ENCODE peak calls at places on chromosome 21, in eight cellular contexts. One of them, this sample, is unnamed.

GRCh38 chr21:45937721-45938452 is 43.7 kb upstream of the COL6A1 start:
- DNase-seq in D721Med: no peak
- DNase-seq in stimulated activated CD8-positive, alpha-beta memory T cell treated with anti-CD3 and anti-CD28 coated beads, Interleukin-4, amount 100 ng/mL, for 4 hours: no peak
- DNase-seq in H54: no peak
- DNase-seq in type B pancreatic cell: no peak
- DNase-seq in EH: no peak
- DNase-seq in fibroblast of mammary gland: no peak
- DNase-seq in memory B cell: no peak
- DNase-seq in this sample: no peak

GRCh38 chr21:42556476-42556875 is 42.8 kb downstream of the SLC37A1 start:
- DNase-seq in D721Med: no peak
- DNase-seq in stimulated activated CD8-positive, alpha-beta memory T cell treated with anti-CD3 and anti-CD28 coated beads, Interleukin-4, amount 100 ng/mL, for 4 hours: no peak
- DNase-seq in H54: no peak
- DNase-seq in type B pancreatic cell: no peak
- DNase-seq in EH: no peak
- DNase-seq in fibroblast of mammary gland: no peak
- DNase-seq in memory B cell: no peak
- DNase-seq in this sample: no peak

GRCh38 chr21:15221799-15222386 is 157.1 kb upstream of the NRIP1 start:
- DNase-seq in D721Med: no peak
- DNase-seq in stimulated activated CD8-positive, alpha-beta memory T cell treated with anti-CD3 and anti-CD28 coated beads, Interleukin-4, amount 100 ng/mL, for 4 hours: no peak
- DNase-seq in H54: peak; percentile 50
- DNase-seq in type B pancreatic cell: no peak
- DNase-seq in EH: peak; percentile 27
- DNase-seq in fibroblast of mammary gland: peak; percentile 99
- DNase-seq in memory B cell: no peak
- DNase-seq in this sample: peak; percentile 64

GRCh38 chr21:31623664-31624063 is 35.8 kb upstream of the SOD1 start:
- DNase-seq in D721Med: no peak
- DNase-seq in stimulated activated CD8-positive, alpha-beta memory T cell treated with anti-CD3 and anti-CD28 coated beads, Interleukin-4, amount 100 ng/mL, for 4 hours: no peak
- DNase-seq in H54: no peak
- DNase-seq in type B pancreatic cell: no peak
- DNase-seq in EH: no peak
- DNase-seq in fibroblast of mammary gland: no peak
- DNase-seq in memory B cell: no peak
- DNase-seq in this sample: no peak

GRCh38 chr21:26148071-26148470 is 22.5 kb downstream of the APP start:
- DNase-seq in D721Med: no peak
- DNase-seq in stimulated activated CD8-positive, alpha-beta memory T cell treated with anti-CD3 and anti-CD28 coated beads, Interleukin-4, amount 100 ng/mL, for 4 hours: no peak
- DNase-seq in H54: peak; percentile 32
- DNase-seq in type B pancreatic cell: no peak
- DNase-seq in EH: peak; percentile 80
- DNase-seq in fibroblast of mammary gland: no peak
- DNase-seq in memory B cell: no peak
- DNase-seq in this sample: no peak

GRCh38 chr21:27700974-27701614 is 734.2 kb upstream of the ADAMTS5 start:
- DNase-seq in D721Med: peak; percentile 14
- DNase-seq in stimulated activated CD8-positive, alpha-beta memory T cell treated with anti-CD3 and anti-CD28 coated beads, Interleukin-4, amount 100 ng/mL, for 4 hours: no peak
- DNase-seq in H54: peak; percentile 47
- DNase-seq in type B pancreatic cell: peak; percentile 82
- DNase-seq in EH: peak; percentile 85
- DNase-seq in fibroblast of mammary gland: peak; percentile 86
- DNase-seq in memory B cell: no peak
- DNase-seq in this sample: peak; percentile 93

GRCh38 chr21:33419538-33420123 is 16.4 kb downstream of the IFNGR2 start:
- DNase-seq in D721Med: no peak
- DNase-seq in stimulated activated CD8-positive, alpha-beta memory T cell treated with anti-CD3 and anti-CD28 coated beads, Interleukin-4, amount 100 ng/mL, for 4 hours: no peak
- DNase-seq in H54: peak; percentile 75
- DNase-seq in type B pancreatic cell: no peak
- DNase-seq in EH: peak; percentile 54
- DNase-seq in fibroblast of mammary gland: peak; percentile 96
- DNase-seq in memory B cell: no peak
- DNase-seq in this sample: no peak

GRCh38 chr21:44311108-44311507 is 11.3 kb downstream of the PFKL start:
- DNase-seq in D721Med: no peak
- DNase-seq in stimulated activated CD8-positive, alpha-beta memory T cell treated with anti-CD3 and anti-CD28 coated beads, Interleukin-4, amount 100 ng/mL, for 4 hours: no peak
- DNase-seq in H54: no peak
- DNase-seq in type B pancreatic cell: no peak
- DNase-seq in EH: no peak
- DNase-seq in fibroblast of mammary gland: no peak
- DNase-seq in memory B cell: no peak
- DNase-seq in this sample: no peak

GRCh38 chr21:18245493-18245967 is 897 bp downstream of the CHODL start:
- DNase-seq in D721Med: no peak
- DNase-seq in stimulated activated CD8-positive, alpha-beta memory T cell treated with anti-CD3 and anti-CD28 coated beads, Interleukin-4, amount 100 ng/mL, for 4 hours: no peak
- DNase-seq in H54: no peak
- DNase-seq in type B pancreatic cell: no peak
- DNase-seq in EH: no peak
- DNase-seq in fibroblast of mammary gland: no peak
- DNase-seq in memory B cell: no peak
- DNase-seq in this sample: no peak

GRCh38 chr21:17270234-17270633 is 242.6 kb upstream of the CXADR start:
- DNase-seq in D721Med: no peak
- DNase-seq in stimulated activated CD8-positive, alpha-beta memory T cell treated with anti-CD3 and anti-CD28 coated beads, Interleukin-4, amount 100 ng/mL, for 4 hours: no peak
- DNase-seq in H54: peak; percentile 21
- DNase-seq in type B pancreatic cell: no peak
- DNase-seq in EH: no peak
- DNase-seq in fibroblast of mammary gland: peak; percentile 72
- DNase-seq in memory B cell: no peak
- DNase-seq in this sample: no peak

GRCh38 chr21:42624936-42625335 is 28.5 kb upstream of the PDE9A start:
- DNase-seq in D721Med: no peak
- DNase-seq in stimulated activated CD8-positive, alpha-beta memory T cell treated with anti-CD3 and anti-CD28 coated beads, Interleukin-4, amount 100 ng/mL, for 4 hours: no peak
- DNase-seq in H54: no peak
- DNase-seq in type B pancreatic cell: no peak
- DNase-seq in EH: no peak
- DNase-seq in fibroblast of mammary gland: no peak
- DNase-seq in memory B cell: no peak
- DNase-seq in this sample: peak; percentile 4

GRCh38 chr21:28832013-28832714 is 160.5 kb downstream of the LTN1 start:
- DNase-seq in D721Med: no peak
- DNase-seq in stimulated activated CD8-positive, alpha-beta memory T cell treated with anti-CD3 and anti-CD28 coated beads, Interleukin-4, amount 100 ng/mL, for 4 hours: no peak
- DNase-seq in H54: no peak
- DNase-seq in type B pancreatic cell: no peak
- DNase-seq in EH: peak; percentile 59
- DNase-seq in fibroblast of mammary gland: peak; percentile 19
- DNase-seq in memory B cell: no peak
- DNase-seq in this sample: no peak

GRCh38 chr21:36027352-36027751 is 33.0 kb downstream of the SETD4 start:
- DNase-seq in D721Med: no peak
- DNase-seq in stimulated activated CD8-positive, alpha-beta memory T cell treated with anti-CD3 and anti-CD28 coated beads, Interleukin-4, amount 100 ng/mL, for 4 hours: no peak
- DNase-seq in H54: peak; percentile 23
- DNase-seq in type B pancreatic cell: no peak
- DNase-seq in EH: peak; percentile 23
- DNase-seq in fibroblast of mammary gland: peak; percentile 79
- DNase-seq in memory B cell: no peak
- DNase-seq in this sample: no peak

GRCh38 chr21:15051652-15052554 is 12.9 kb downstream of the NRIP1 start:
- DNase-seq in D721Med: no peak
- DNase-seq in stimulated activated CD8-positive, alpha-beta memory T cell treated with anti-CD3 and anti-CD28 coated beads, Interleukin-4, amount 100 ng/mL, for 4 hours: no peak
- DNase-seq in H54: no peak
- DNase-seq in type B pancreatic cell: no peak
- DNase-seq in EH: peak; percentile 32
- DNase-seq in fibroblast of mammary gland: peak; percentile 54
- DNase-seq in memory B cell: no peak
- DNase-seq in this sample: no peak

GRCh38 chr21:39182484-39183271 is 573 bp downstream of the PSMG1 start:
- DNase-seq in D721Med: no peak
- DNase-seq in stimulated activated CD8-positive, alpha-beta memory T cell treated with anti-CD3 and anti-CD28 coated beads, Interleukin-4, amount 100 ng/mL, for 4 hours: no peak
- DNase-seq in H54: no peak
- DNase-seq in type B pancreatic cell: no peak
- DNase-seq in EH: peak; percentile 37
- DNase-seq in fibroblast of mammary gland: no peak
- DNase-seq in memory B cell: no peak
- DNase-seq in this sample: no peak

GRCh38 chr21:45029298-45029967 is 44.9 kb upstream of the ADARB1 start:
- DNase-seq in D721Med: no peak
- DNase-seq in stimulated activated CD8-positive, alpha-beta memory T cell treated with anti-CD3 and anti-CD28 coated beads, Interleukin-4, amount 100 ng/mL, for 4 hours: no peak
- DNase-seq in H54: no peak
- DNase-seq in type B pancreatic cell: peak; percentile 70
- DNase-seq in EH: no peak
- DNase-seq in fibroblast of mammary gland: peak; percentile 28
- DNase-seq in memory B cell: no peak
- DNase-seq in this sample: no peak

GRCh38 chr21:27400045-27400444 is 433.2 kb upstream of the ADAMTS5 start:
- DNase-seq in D721Med: no peak
- DNase-seq in stimulated activated CD8-positive, alpha-beta memory T cell treated with anti-CD3 and anti-CD28 coated beads, Interleukin-4, amount 100 ng/mL, for 4 hours: no peak
- DNase-seq in H54: no peak
- DNase-seq in type B pancreatic cell: no peak
- DNase-seq in EH: no peak
- DNase-seq in fibroblast of mammary gland: no peak
- DNase-seq in memory B cell: no peak
- DNase-seq in this sample: no peak

GRCh38 chr21:42362198-42362597 is 4.1 kb downstream of the TFF1 start:
- DNase-seq in D721Med: no peak
- DNase-seq in stimulated activated CD8-positive, alpha-beta memory T cell treated with anti-CD3 and anti-CD28 coated beads, Interleukin-4, amount 100 ng/mL, for 4 hours: no peak
- DNase-seq in H54: no peak
- DNase-seq in type B pancreatic cell: no peak
- DNase-seq in EH: no peak
- DNase-seq in fibroblast of mammary gland: no peak
- DNase-seq in memory B cell: no peak
- DNase-seq in this sample: no peak